ENCODE peak calls at places on chromosomes 1 and 21, in ten cellular contexts. K, P, R, B, J, S, O, D, W and N are unnamed samples.

GRCh38 chr1:10738125-10738746 is 58.2 kb downstream of the CASZ1 start:
- DNase-seq in K (peak; percentile 90), P (no peak), R (no peak), B (no peak), J (no peak), S (no peak), O (no peak), D (no peak), W (no peak), N (no peak)

GRCh38 chr1:66606359-66607142 is 72.6 kb downstream of the SGIP1 start:
- DNase-seq in K (no peak), P (no peak), R (no peak), B (no peak), J (no peak), S (no peak), O (no peak), D (no peak), W (no peak), N (no peak)

GRCh38 chr1:154791292-154792278 is 78.5 kb downstream of the KCNN3 start:
- DNase-seq in K (no peak), P (peak; percentile 16), R (peak; percentile 55), B (peak; percentile 59), J (no peak), S (no peak), O (peak; percentile 83), D (peak; percentile 31), W (no peak), N (no peak)

GRCh38 chr1:219713981-219714381 is 101.1 kb upstream of the ZC3H11B start:
- DNase-seq in K (no peak), P (no peak), R (no peak), B (no peak), J (no peak), S (no peak), O (no peak), D (no peak), W (no peak), N (no peak)

GRCh38 chr1:87140831-87141540 is 187.7 kb upstream of the LMO4 start:
- DNase-seq in K (no peak), P (peak; percentile 20), R (peak; percentile 83), B (peak; percentile 84), J (no peak), S (peak; percentile 64), O (no peak), D (no peak), W (no peak), N (no peak)

GRCh38 chr1:27724961-27725373 is 794 bp upstream of the FAM76A start:
- DNase-seq in K (peak; percentile 20), P (no peak), R (peak; percentile 30), B (peak; percentile 72), J (peak; percentile 46), S (peak; percentile 2), O (no peak), D (peak; percentile 32), W (no peak), N (no peak)

GRCh38 chr1:234879157-234880080 is 249.2 kb downstream of the TOMM20 start:
- DNase-seq in K (no peak), P (no peak), R (no peak), B (no peak), J (no peak), S (no peak), O (no peak), D (no peak), W (no peak), N (no peak)

GRCh38 chr1:48107516-48107915 is 110.3 kb upstream of the TRABD2B start:
- DNase-seq in K (no peak), P (no peak), R (peak; percentile 13), B (peak; percentile 17), J (no peak), S (no peak), O (no peak), D (no peak), W (no peak), N (no peak)

GRCh38 chr21:45485686-45486442 is 56.4 kb downstream of the SLC19A1 start:
- DNase-seq in K (no peak), P (no peak), R (no peak), B (no peak), J (no peak), S (no peak), O (no peak), D (no peak), W (no peak), N (no peak)

GRCh38 chr1:180945551-180945950 is 32.9 kb downstream of the KIAA1614 start:
- DNase-seq in K (no peak), P (no peak), R (no peak), B (no peak), J (no peak), S (no peak), O (no peak), D (no peak), W (no peak), N (no peak)

GRCh38 chr1:185464788-185465187 is 147.7 kb upstream of the IVNS1ABP start:
- DNase-seq in K (no peak), P (no peak), R (no peak), B (no peak), J (no peak), S (no peak), O (no peak), D (no peak), W (no peak), N (no peak)

GRCh38 chr1:204320413-204320812 is 39.3 kb downstream of the PLEKHA6 start:
- DNase-seq in K (no peak), P (peak; percentile 34), R (peak; percentile 89), B (peak; percentile 90), J (no peak), S (no peak), O (no peak), D (peak; percentile 39), W (no peak), N (no peak)

GRCh38 chr1:35359995-35360394 is 91.5 kb downstream of the ZMYM4 start:
- DNase-seq in K (no peak), P (no peak), R (no peak), B (no peak), J (no peak), S (no peak), O (no peak), D (no peak), W (no peak), N (no peak)

GRCh38 chr1:178345821-178346220 is 150.9 kb downstream of the CLEC20A start:
- DNase-seq in K (no peak), P (no peak), R (no peak), B (no peak), J (no peak), S (no peak), O (no peak), D (no peak), W (no peak), N (no peak)

GRCh38 chr21:36708512-36709029 is 9.7 kb downstream of the SIM2 start:
- DNase-seq in K (no peak), P (no peak), R (no peak), B (no peak), J (peak; percentile 29), S (no peak), O (no peak), D (no peak), W (no peak), N (no peak)

GRCh38 chr1:53246261-53247134 is 8.2 kb upstream of the MAGOH start:
- DNase-seq in K (no peak), P (peak; percentile 63), R (no peak), B (no peak), J (no peak), S (no peak), O (no peak), D (no peak), W (no peak), N (no peak)

GRCh38 chr1:198811436-198811835 is 172.6 kb downstream of the PTPRC start:
- DNase-seq in K (no peak), P (no peak), R (no peak), B (no peak), J (no peak), S (no peak), O (no peak), D (no peak), W (no peak), N (no peak)

GRCh38 chr1:51520700-51521248 is 1.7 kb upstream of the EPS15 start:
- DNase-seq in K (no peak), P (no peak), R (peak; percentile 33), B (peak; percentile 58), J (no peak), S (no peak), O (peak; percentile 40), D (no peak), W (no peak), N (no peak)

GRCh38 chr1:189774721-189775287 is 702.9 kb downstream of the BRINP3 start:
- DNase-seq in K (no peak), P (no peak), R (no peak), B (peak; percentile 6), J (no peak), S (no peak), O (no peak), D (no peak), W (no peak), N (no peak)

DNA sequence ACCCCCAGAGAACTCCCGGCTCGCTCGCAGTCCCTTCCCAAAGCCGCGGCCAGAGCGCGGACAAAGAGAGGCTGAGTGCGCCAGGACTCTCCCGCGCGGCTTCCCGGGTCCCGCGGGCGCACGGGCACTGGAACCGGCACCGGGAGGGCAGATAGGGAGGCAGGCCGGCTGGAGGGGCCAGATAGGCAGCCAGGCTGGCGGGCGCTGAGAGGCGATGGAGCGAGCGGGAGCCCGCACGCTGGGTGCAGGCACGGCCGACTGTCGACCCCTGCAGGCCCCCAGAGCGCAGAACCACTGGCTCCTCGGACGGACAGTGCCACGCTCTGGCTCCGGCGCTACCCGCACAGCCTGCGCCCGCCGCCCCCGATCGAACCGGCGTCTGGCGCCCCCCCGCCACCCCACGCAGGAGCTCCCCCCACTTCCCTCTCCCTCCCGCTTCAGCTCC is 634 bp downstream of the SLC6A9 start:
- DNase-seq in K (no peak), P (peak; percentile 24), R (no peak), B (peak; percentile 53), J (no peak), S (peak; percentile 70), O (peak; percentile 67), D (peak; percentile 75), W (no peak), N (peak; percentile 52)
- TF ChIP-seq CTCF in K (no peak), P (peak; percentile 47), R (peak; percentile 16), B (no peak), J (no peak), S (no peak), O (peak; percentile 25), D (no peak), W (peak; percentile 24), N (peak; percentile 13)

GRCh38 chr1:108880850-108881249 is 4.1 kb downstream of the GPSM2 start:
- DNase-seq in K (no peak), P (no peak), R (peak; percentile 65), B (peak; percentile 64), J (no peak), S (no peak), O (no peak), D (no peak), W (no peak), N (no peak)
- TF ChIP-seq CTCF in K (no peak), P (no peak), R (no peak), B (peak; percentile 21), J (no peak), S (no peak), O (no peak), D (no peak), W (no peak), N (no peak)

GRCh38 chr1:203056516-203056915 is 29.3 kb downstream of the MYOG start:
- DNase-seq in K (no peak), P (no peak), R (no peak), B (no peak), J (no peak), S (no peak), O (no peak), D (peak; percentile 42), W (no peak), N (no peak)
- TF ChIP-seq CTCF in K (no peak), P (peak; percentile 26), R (peak; percentile 2), B (no peak), J (no peak), S (no peak), O (peak; percentile 36), D (peak; percentile 58), W (no peak), N (no peak)

GRCh38 chr1:33181038-33181861 is 593 bp downstream of the TRIM62 start:
- DNase-seq in K (peak; percentile 36), P (peak; percentile 51), R (peak; percentile 20), B (peak; percentile 42), J (peak; percentile 55), S (peak; percentile 53), O (peak; percentile 63), D (peak; percentile 62), W (no peak), N (peak; percentile 40)
- TF ChIP-seq CTCF in K (no peak), P (no peak), R (no peak), B (no peak), J (no peak), S (no peak), O (no peak), D (no peak), W (peak; percentile 12), N (no peak)